ENCODE peak calls at places on chromosome 10, in six cellular contexts. O is K562, G is IMR-90, T is tibial nerve, P is sigmoid colon, J is NB4. K is an unnamed sample.

GRCh38 chr10:75547391-75548298 is 116.2 kb downstream of the LRMDA start:
- DNase-seq in T (no peak), J (peak), G (peak), P (no peak), O (no peak), K (no peak)

GRCh38 chr10:38008006-38008405 is 2.5 kb upstream of the ZNF33A start:
- DNase-seq in O (no peak), P (no peak), G (no peak), J (no peak), T (no peak), K (no peak)

GRCh38 chr10:80477813-80478212 is 23.7 kb downstream of the TSPAN14 start:
- DNase-seq in T (no peak), J (no peak), G (peak), P (no peak), O (peak), K (no peak)

GRCh38 chr10:117477961-117478670 is 64.4 kb upstream of the EMX2 start:
- DNase-seq in O (peak), J (peak), G (peak), P (no peak), T (no peak), K (peak)

GRCh38 chr10:6920072-6921019 is 340.3 kb upstream of the PRKCQ start:
- DNase-seq in O (peak), J (peak), G (peak), T (peak), P (peak), K (peak)

GRCh38 chr10:127951861-127952574 is 45.1 kb downstream of the PTPRE start:
- DNase-seq in T (no peak), J (no peak), O (no peak), P (no peak), G (no peak), K (no peak)

GRCh38 chr10:81036257-81036656 is 498.6 kb downstream of the SH2D4B start:
- DNase-seq in J (no peak), T (no peak), O (no peak), G (no peak), P (no peak), K (no peak)

GRCh38 chr10:61140765-61141392 is 196.9 kb upstream of the RHOBTB1 start:
- DNase-seq in J (peak), O (peak), T (peak), G (peak), P (peak), K (peak)

GRCh38 chr10:119541046-119541445 is 1.5 kb downstream of the RGS10 start:
- DNase-seq in G (peak), O (no peak), T (no peak), J (peak), P (peak), K (peak)

GRCh38 chr10:24251547-24251946 is 42.6 kb downstream of the KIAA1217 start:
- DNase-seq in G (no peak), J (no peak), O (no peak), P (no peak), T (no peak), K (no peak)

GRCh38 chr10:5576780-5577472 is 52.2 kb downstream of the CALML3 start:
- DNase-seq in J (no peak), G (no peak), O (no peak), T (no peak), P (peak), K (peak)

GRCh38 chr10:113921571-113922370 is 67.3 kb downstream of the NHLRC2 start:
- DNase-seq in T (no peak), G (no peak), J (no peak), P (no peak), O (no peak), K (peak)

GRCh38 chr10:6037975-6038624 is 24.1 kb downstream of the IL2RA start:
- DNase-seq in O (no peak), J (no peak), P (no peak), T (no peak), G (no peak), K (no peak)

GRCh38 chr10:35453855-35454532 is 117.7 kb downstream of the CCNY start:
- DNase-seq in P (no peak), T (no peak), O (no peak), J (peak), G (peak), K (peak)

GRCh38 chr10:62082729-62083412 is 181.4 kb downstream of the ARID5B start:
- DNase-seq in J (no peak), G (peak), O (no peak), T (no peak), P (no peak), K (no peak)

GRCh38 chr10:62130948-62131347 is 137.7 kb downstream of the RTKN2 start:
- DNase-seq in T (no peak), G (peak), J (no peak), O (no peak), P (no peak), K (no peak)

GRCh38 chr10:72539137-72539536 is 86.7 kb downstream of the MICU1 start:
- DNase-seq in G (no peak), O (no peak), J (no peak), P (no peak), T (no peak), K (no peak)

GRCh38 chr10:43407148-43407575 is 1.8 kb downstream of the HNRNPF start:
- DNase-seq in P (peak), J (peak), G (peak), O (peak), T (peak), K (peak)

GRCh38 chr10:27481486-27481885 is 22.6 kb upstream of the RAB18 start:
- DNase-seq in O (no peak), G (no peak), J (peak), P (no peak), T (no peak), K (no peak)

GRCh38 chr10:120746016-120746755 is 105.0 kb upstream of the WDR11 start:
- DNase-seq in G (no peak), J (no peak), T (no peak), P (no peak), O (no peak), K (no peak)

GRCh38 chr10:104333037-104333727 is 5.1 kb downstream of the ITPRIP start:
- DNase-seq in T (no peak), P (peak), G (no peak), J (no peak), O (peak), K (peak)

GRCh38 chr10:132785433-132786278 is at the start of gene NKX6-2:
- DNase-seq in G (no peak), J (no peak), T (no peak), P (no peak), O (no peak), K (no peak)

GRCh38 chr10:113612154-113612553 is 51.7 kb downstream of the NRAP start:
- DNase-seq in T (no peak), O (no peak), P (no peak), G (no peak), J (no peak), K (no peak)

GRCh38 chr10:11511325-11511724 is 100.1 kb downstream of the USP6NL start:
- DNase-seq in J (no peak), T (no peak), G (no peak), O (no peak), P (no peak), K (no peak)

GRCh38 chr10:126867567-126868365 is 37.5 kb upstream of the DOCK1 start:
- DNase-seq in P (no peak), T (no peak), G (peak), O (no peak), J (no peak), K (no peak)

GRCh38 chr10:74371696-74372095 is 220.7 kb downstream of the ADK start:
- DNase-seq in T (no peak), J (no peak), O (no peak), G (peak), P (no peak), K (no peak)

GRCh38 chr10:33412261-33413092 is 78.0 kb upstream of the NRP1 start:
- DNase-seq in J (no peak), T (no peak), P (no peak), G (peak), O (no peak), K (no peak)

GRCh38 chr10:32964261-32964660 is 6.2 kb upstream of the ITGB1 start:
- DNase-seq in J (no peak), P (no peak), G (no peak), O (no peak), T (no peak), K (no peak)

GRCh38 chr10:46228076-46229071 is 58.4 kb upstream of the ANTXRL start:
- DNase-seq in J (peak), O (peak), T (peak), G (peak), P (peak), K (peak)

GRCh38 chr10:100882681-100883321 is 30.0 kb upstream of the SLF2 start:
- DNase-seq in J (no peak), P (no peak), G (peak), O (no peak), T (no peak), K (no peak)

GRCh38 chr10:28503114-28503513 is 29.8 kb upstream of the WAC start:
- DNase-seq in G (no peak), P (no peak), O (no peak), J (no peak), T (no peak), K (no peak)

GRCh38 chr10:50033481-50033880 is 34.3 kb upstream of the WASHC2A start:
- DNase-seq in P (no peak), T (no peak), O (no peak), J (no peak), G (peak), K (no peak)

GRCh38 chr10:34106356-34106885 is 708.7 kb downstream of the PARD3 start:
- DNase-seq in P (no peak), J (no peak), O (no peak), T (no peak), G (no peak), K (no peak)

GRCh38 chr10:114551310-114551972 is 106.6 kb downstream of the ABLIM1 start:
- DNase-seq in J (no peak), O (no peak), T (peak), G (peak), P (peak), K (no peak)

GRCh38 chr10:109149666-109150350 is 773.5 kb downstream of the XPNPEP1 start:
- DNase-seq in O (no peak), G (no peak), P (no peak), T (no peak), J (no peak), K (no peak)
- TF ChIP-seq POLR2A in O (no peak), G (no peak), P (no peak), T (no peak), J (no peak), K (no peak)

GRCh38 chr10:89644967-89645741 is at the start of gene PANK1:
- DNase-seq in T (peak), J (peak), O (peak), G (peak), P (peak), K (peak)
- TF ChIP-seq POLR2A in T (peak), J (peak), O (peak), G (no peak), P (no peak), K (peak)

DNA sequence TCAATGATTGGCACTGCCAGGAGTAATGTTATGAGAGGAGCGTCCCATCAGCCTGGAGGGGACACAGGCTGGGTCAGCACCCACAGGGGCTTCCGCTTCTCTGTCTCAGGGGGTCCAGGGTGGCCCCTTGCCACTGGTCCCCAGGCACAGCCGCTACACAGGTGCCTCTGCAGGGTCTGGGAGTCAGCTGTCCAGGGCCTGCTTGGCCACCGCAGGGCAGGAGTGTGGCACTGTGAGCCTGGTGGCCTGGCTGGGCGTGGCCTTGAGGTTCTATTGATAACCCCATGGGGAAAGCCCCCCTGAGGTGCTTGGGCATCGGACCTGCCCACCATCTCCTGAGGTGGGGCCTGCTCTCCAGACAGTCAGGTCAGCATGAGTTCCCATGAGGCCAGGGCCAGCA is 136.6 kb downstream of the LHPP start:
- DNase-seq in T (no peak), P (no peak), G (no peak), J (no peak), O (no peak), K (no peak)
- TF ChIP-seq POLR2A in T (no peak), P (no peak), G (no peak), J (no peak), O (no peak), K (no peak)

GRCh38 chr10:526651-527312 is 162.7 kb downstream of the DIP2C start:
- DNase-seq in G (no peak), O (peak), T (no peak), P (peak), J (peak), K (no peak)
- TF ChIP-seq POLR2A in G (no peak), O (no peak), T (no peak), P (no peak), J (no peak), K (no peak)

GRCh38 chr10:69087600-69088470 is at the start of gene SRGN:
- DNase-seq in G (peak), T (peak), J (peak), O (peak), P (peak), K (peak)
- TF ChIP-seq POLR2A in G (no peak), T (peak), J (peak), O (peak), P (peak), K (peak)

GRCh38 chr10:97332586-97333350 is 1.8 kb downstream of the FRAT2 start:
- DNase-seq in G (peak), J (peak), P (peak), O (peak), T (peak), K (peak)

GRCh38 chr10:97333351-97333600 is 1.3 kb downstream of the FRAT2 start:
- DNase-seq in P (no peak), T (no peak), J (no peak), O (peak), G (peak), K (peak)

GRCh38 chr10:97335188-97335619 is 675 bp upstream of the FRAT2 start:
- DNase-seq in O (no peak), T (no peak), J (no peak), P (no peak), G (no peak), K (no peak)

GRCh38 chr10:97334370-97335175 is at the start of gene FRAT2:
- DNase-seq in G (peak), P (peak), J (peak), T (peak), O (peak), K (peak)

DNA sequence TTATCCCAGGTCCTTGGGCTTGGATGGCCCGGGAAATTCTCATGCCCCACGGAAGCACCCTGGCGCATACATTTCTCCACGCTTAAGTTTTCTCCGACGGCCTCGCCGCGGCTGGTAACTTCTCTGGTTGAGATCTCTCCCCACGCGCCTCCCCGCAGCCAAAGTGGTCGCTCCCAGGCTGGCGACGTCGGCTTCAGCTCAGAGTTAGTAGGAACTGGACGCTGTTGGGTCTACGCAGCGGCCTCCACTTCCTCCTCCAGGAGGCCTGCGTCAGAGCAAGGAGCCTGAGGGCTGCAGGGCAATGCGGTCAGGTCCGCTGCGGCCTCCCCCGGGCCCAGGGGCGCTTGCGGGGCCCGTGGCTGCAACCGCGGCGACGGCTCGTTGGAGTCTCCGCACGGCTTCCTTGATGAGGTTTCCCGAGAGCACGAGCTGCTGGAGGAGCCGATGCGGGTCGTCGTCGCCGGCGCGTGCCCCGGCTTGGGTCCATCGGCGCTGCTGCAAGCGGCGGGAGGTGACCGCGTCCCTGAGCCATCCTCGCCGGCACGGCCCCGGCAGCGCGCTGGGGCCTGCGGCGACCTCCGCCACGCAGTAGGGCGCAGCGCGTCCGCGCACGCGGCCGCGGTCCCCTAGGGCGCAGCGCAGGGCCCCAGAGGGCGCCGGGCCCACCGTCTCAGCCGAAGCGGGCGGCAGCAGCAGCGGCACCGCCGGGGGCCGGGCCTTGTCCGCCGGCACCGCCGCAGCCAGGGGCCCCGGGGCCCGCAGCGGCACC is 744 bp downstream of the FRAT2 start:
- DNase-seq in T (no peak), O (peak), G (peak), J (peak), P (peak), K (peak)
- TF ChIP-seq POLR2A in T (no peak), O (no peak), G (no peak), J (peak), P (no peak), K (no peak)